ENCODE peak calls at places on chromosomes 11 and 22, in ten cellular contexts. One of them, this sample, is unnamed.

GRCh38 chr22:26450453-26451185 is 21.6 kb downstream of the ASPHD2 start:
- DNase-seq in ovary: no peak
- DNase-seq in tibial nerve: no peak
- DNase-seq in suprapubic skin: no peak
- DNase-seq in A549: no peak
- DNase-seq in stomach: no peak
- DNase-seq in transverse colon: no peak
- DNase-seq in K562: no peak
- DNase-seq in H1: no peak
- DNase-seq in SK-N-SH: peak; percentile 46
- DNase-seq in this sample: peak; percentile 36

GRCh38 chr11:75667831-75668507 is 869 bp downstream of the MAP6 start:
- DNase-seq in ovary: peak; percentile 69
- DNase-seq in tibial nerve: no peak
- DNase-seq in suprapubic skin: no peak
- DNase-seq in A549: peak; percentile 41
- DNase-seq in stomach: peak; percentile 33
- DNase-seq in transverse colon: peak; percentile 24
- DNase-seq in K562: no peak
- DNase-seq in H1: peak; percentile 84
- DNase-seq in SK-N-SH: peak; percentile 95
- DNase-seq in this sample: peak; percentile 79

GRCh38 chr11:65425105-65425970 is 2.7 kb downstream of the NEAT1 start:
- DNase-seq in ovary: no peak
- DNase-seq in tibial nerve: no peak
- DNase-seq in suprapubic skin: peak; percentile 74
- DNase-seq in A549: peak; percentile 87
- DNase-seq in stomach: peak; percentile 60
- DNase-seq in transverse colon: peak; percentile 69
- DNase-seq in K562: no peak
- DNase-seq in H1: no peak
- DNase-seq in SK-N-SH: no peak
- DNase-seq in this sample: peak; percentile 76

GRCh38 chr11:73651252-73651651 is 4.9 kb downstream of the PLEKHB1 start:
- DNase-seq in ovary: no peak
- DNase-seq in tibial nerve: no peak
- DNase-seq in suprapubic skin: no peak
- DNase-seq in A549: no peak
- DNase-seq in stomach: no peak
- DNase-seq in transverse colon: no peak
- DNase-seq in K562: no peak
- DNase-seq in H1: no peak
- DNase-seq in SK-N-SH: no peak
- DNase-seq in this sample: no peak

GRCh38 chr11:47641585-47642098 is 717 bp downstream of the MTCH2 start:
- DNase-seq in ovary: no peak
- DNase-seq in tibial nerve: no peak
- DNase-seq in suprapubic skin: peak; percentile 25
- DNase-seq in A549: no peak
- DNase-seq in stomach: no peak
- DNase-seq in transverse colon: no peak
- DNase-seq in K562: no peak
- DNase-seq in H1: no peak
- DNase-seq in SK-N-SH: peak; percentile 23
- DNase-seq in this sample: no peak

GRCh38 chr11:34633990-34634725 is 13.3 kb downstream of the EHF start:
- DNase-seq in ovary: no peak
- DNase-seq in tibial nerve: no peak
- DNase-seq in suprapubic skin: no peak
- DNase-seq in A549: peak; percentile 60
- DNase-seq in stomach: no peak
- DNase-seq in transverse colon: no peak
- DNase-seq in K562: no peak
- DNase-seq in H1: no peak
- DNase-seq in SK-N-SH: no peak
- DNase-seq in this sample: no peak

GRCh38 chr11:126431401-126432064 is 76.0 kb downstream of the ST3GAL4 start:
- DNase-seq in ovary: peak; percentile 69
- DNase-seq in tibial nerve: no peak
- DNase-seq in suprapubic skin: peak; percentile 85
- DNase-seq in A549: no peak
- DNase-seq in stomach: peak; percentile 38
- DNase-seq in transverse colon: peak; percentile 76
- DNase-seq in K562: no peak
- DNase-seq in H1: no peak
- DNase-seq in SK-N-SH: no peak
- DNase-seq in this sample: peak; percentile 84

GRCh38 chr22:24583221-24583971 is 9.5 kb downstream of the LRRC75B start:
- DNase-seq in ovary: no peak
- DNase-seq in tibial nerve: no peak
- DNase-seq in suprapubic skin: peak; percentile 67
- DNase-seq in A549: no peak
- DNase-seq in stomach: no peak
- DNase-seq in transverse colon: peak; percentile 32
- DNase-seq in K562: no peak
- DNase-seq in H1: no peak
- DNase-seq in SK-N-SH: peak; percentile 84
- DNase-seq in this sample: no peak

GRCh38 chr11:108871152-108871551 is 206.3 kb downstream of the DDX10 start:
- DNase-seq in ovary: peak; percentile 12
- DNase-seq in tibial nerve: no peak
- DNase-seq in suprapubic skin: no peak
- DNase-seq in A549: peak; percentile 57
- DNase-seq in stomach: no peak
- DNase-seq in transverse colon: no peak
- DNase-seq in K562: no peak
- DNase-seq in H1: no peak
- DNase-seq in SK-N-SH: peak; percentile 11
- DNase-seq in this sample: no peak

GRCh38 chr11:117999354-117999993 is 13.3 kb downstream of the IL10RA start:
- DNase-seq in ovary: no peak
- DNase-seq in tibial nerve: no peak
- DNase-seq in suprapubic skin: peak; percentile 53
- DNase-seq in A549: no peak
- DNase-seq in stomach: no peak
- DNase-seq in transverse colon: no peak
- DNase-seq in K562: no peak
- DNase-seq in H1: no peak
- DNase-seq in SK-N-SH: no peak
- DNase-seq in this sample: no peak

GRCh38 chr22:40042312-40042711 is 47.6 kb downstream of the FAM83F start:
- DNase-seq in ovary: no peak
- DNase-seq in tibial nerve: no peak
- DNase-seq in suprapubic skin: no peak
- DNase-seq in A549: no peak
- DNase-seq in stomach: no peak
- DNase-seq in transverse colon: no peak
- DNase-seq in K562: peak; percentile 14
- DNase-seq in H1: no peak
- DNase-seq in SK-N-SH: no peak
- DNase-seq in this sample: no peak

GRCh38 chr11:73158356-73159051 is 16.4 kb upstream of the FCHSD2 start:
- DNase-seq in ovary: no peak
- DNase-seq in tibial nerve: no peak
- DNase-seq in suprapubic skin: peak; percentile 40
- DNase-seq in A549: no peak
- DNase-seq in stomach: no peak
- DNase-seq in transverse colon: no peak
- DNase-seq in K562: no peak
- DNase-seq in H1: no peak
- DNase-seq in SK-N-SH: peak; percentile 59
- DNase-seq in this sample: peak; percentile 40

GRCh38 chr22:26713823-26714449 is 56.5 kb downstream of the MIAT start:
- DNase-seq in ovary: no peak
- DNase-seq in tibial nerve: no peak
- DNase-seq in suprapubic skin: no peak
- DNase-seq in A549: peak; percentile 23
- DNase-seq in stomach: no peak
- DNase-seq in transverse colon: no peak
- DNase-seq in K562: no peak
- DNase-seq in H1: no peak
- DNase-seq in SK-N-SH: no peak
- DNase-seq in this sample: no peak

GRCh38 chr11:44846852-44847251 is 103.8 kb downstream of the TP53I11 start:
- DNase-seq in ovary: no peak
- DNase-seq in tibial nerve: no peak
- DNase-seq in suprapubic skin: no peak
- DNase-seq in A549: no peak
- DNase-seq in stomach: no peak
- DNase-seq in transverse colon: no peak
- DNase-seq in K562: no peak
- DNase-seq in H1: no peak
- DNase-seq in SK-N-SH: no peak
- DNase-seq in this sample: no peak
- TF ChIP-seq EP300 in ovary: no peak
- TF ChIP-seq EP300 in tibial nerve: no peak
- TF ChIP-seq EP300 in suprapubic skin: no peak
- TF ChIP-seq EP300 in A549: no peak
- TF ChIP-seq EP300 in stomach: no peak
- TF ChIP-seq EP300 in transverse colon: no peak
- TF ChIP-seq EP300 in K562: no peak
- TF ChIP-seq EP300 in H1: no peak
- TF ChIP-seq EP300 in SK-N-SH: no peak
- TF ChIP-seq EP300 in this sample: no peak

GRCh38 chr11:69074786-69075185 is 26.1 kb downstream of the TPCN2 start:
- DNase-seq in ovary: peak; percentile 59
- DNase-seq in tibial nerve: no peak
- DNase-seq in suprapubic skin: no peak
- DNase-seq in A549: no peak
- DNase-seq in stomach: no peak
- DNase-seq in transverse colon: no peak
- DNase-seq in K562: no peak
- DNase-seq in H1: no peak
- DNase-seq in SK-N-SH: no peak
- DNase-seq in this sample: no peak

GRCh38 chr11:69074375-69074774 is 25.6 kb downstream of the TPCN2 start:
- DNase-seq in ovary: no peak
- DNase-seq in tibial nerve: no peak
- DNase-seq in suprapubic skin: no peak
- DNase-seq in A549: no peak
- DNase-seq in stomach: no peak
- DNase-seq in transverse colon: no peak
- DNase-seq in K562: no peak
- DNase-seq in H1: no peak
- DNase-seq in SK-N-SH: no peak
- DNase-seq in this sample: no peak

GRCh38 chr11:69073445-69073844 is 24.7 kb downstream of the TPCN2 start:
- DNase-seq in ovary: no peak
- DNase-seq in tibial nerve: no peak
- DNase-seq in suprapubic skin: no peak
- DNase-seq in A549: no peak
- DNase-seq in stomach: no peak
- DNase-seq in transverse colon: no peak
- DNase-seq in K562: no peak
- DNase-seq in H1: no peak
- DNase-seq in SK-N-SH: no peak
- DNase-seq in this sample: no peak

GRCh38 chr11:69076129-69076791 is 27.5 kb downstream of the TPCN2 start:
- DNase-seq in ovary: no peak
- DNase-seq in tibial nerve: no peak
- DNase-seq in suprapubic skin: no peak
- DNase-seq in A549: no peak
- DNase-seq in stomach: no peak
- DNase-seq in transverse colon: no peak
- DNase-seq in K562: no peak
- DNase-seq in H1: no peak
- DNase-seq in SK-N-SH: no peak
- DNase-seq in this sample: no peak

GRCh38 chr11:69075421-69076128 is 26.8 kb downstream of the TPCN2 start:
- DNase-seq in ovary: peak; percentile 97
- DNase-seq in tibial nerve: peak; percentile 90
- DNase-seq in suprapubic skin: peak; percentile 88
- DNase-seq in A549: no peak
- DNase-seq in stomach: peak; percentile 55
- DNase-seq in transverse colon: peak; percentile 79
- DNase-seq in K562: no peak
- DNase-seq in H1: no peak
- DNase-seq in SK-N-SH: no peak
- DNase-seq in this sample: peak; percentile 98
- H3K27ac ChIP-seq in ovary: peak overlapping the region; percentile 80
- H3K27ac ChIP-seq in tibial nerve: peak overlapping the region; percentile 92
- H3K27ac ChIP-seq in suprapubic skin: peak overlapping the region; percentile 46
- H3K27ac ChIP-seq in A549: no peak overlapping the region
- H3K27ac ChIP-seq in stomach: peak overlapping the region; percentile 72
- H3K27ac ChIP-seq in transverse colon: peak overlapping the region; percentile 90
- H3K27ac ChIP-seq in K562: no peak overlapping the region
- H3K27ac ChIP-seq in H1: no peak overlapping the region
- H3K27ac ChIP-seq in SK-N-SH: peak overlapping the region; percentile 33
- H3K27ac ChIP-seq in this sample: peak overlapping the region; percentile 88

GRCh38 chr22:41902016-41902415 is 12.9 kb downstream of the SHISA8 start:
- DNase-seq in ovary: no peak
- DNase-seq in tibial nerve: no peak
- DNase-seq in suprapubic skin: no peak
- DNase-seq in A549: no peak
- DNase-seq in stomach: no peak
- DNase-seq in transverse colon: no peak
- DNase-seq in K562: no peak
- DNase-seq in H1: no peak
- DNase-seq in SK-N-SH: no peak
- DNase-seq in this sample: no peak
- TF ChIP-seq EP300 in ovary: no peak
- TF ChIP-seq EP300 in tibial nerve: no peak
- TF ChIP-seq EP300 in suprapubic skin: no peak
- TF ChIP-seq EP300 in A549: no peak
- TF ChIP-seq EP300 in stomach: no peak
- TF ChIP-seq EP300 in transverse colon: no peak
- TF ChIP-seq EP300 in K562: no peak
- TF ChIP-seq EP300 in H1: no peak
- TF ChIP-seq EP300 in SK-N-SH: no peak
- TF ChIP-seq EP300 in this sample: no peak

DNA sequence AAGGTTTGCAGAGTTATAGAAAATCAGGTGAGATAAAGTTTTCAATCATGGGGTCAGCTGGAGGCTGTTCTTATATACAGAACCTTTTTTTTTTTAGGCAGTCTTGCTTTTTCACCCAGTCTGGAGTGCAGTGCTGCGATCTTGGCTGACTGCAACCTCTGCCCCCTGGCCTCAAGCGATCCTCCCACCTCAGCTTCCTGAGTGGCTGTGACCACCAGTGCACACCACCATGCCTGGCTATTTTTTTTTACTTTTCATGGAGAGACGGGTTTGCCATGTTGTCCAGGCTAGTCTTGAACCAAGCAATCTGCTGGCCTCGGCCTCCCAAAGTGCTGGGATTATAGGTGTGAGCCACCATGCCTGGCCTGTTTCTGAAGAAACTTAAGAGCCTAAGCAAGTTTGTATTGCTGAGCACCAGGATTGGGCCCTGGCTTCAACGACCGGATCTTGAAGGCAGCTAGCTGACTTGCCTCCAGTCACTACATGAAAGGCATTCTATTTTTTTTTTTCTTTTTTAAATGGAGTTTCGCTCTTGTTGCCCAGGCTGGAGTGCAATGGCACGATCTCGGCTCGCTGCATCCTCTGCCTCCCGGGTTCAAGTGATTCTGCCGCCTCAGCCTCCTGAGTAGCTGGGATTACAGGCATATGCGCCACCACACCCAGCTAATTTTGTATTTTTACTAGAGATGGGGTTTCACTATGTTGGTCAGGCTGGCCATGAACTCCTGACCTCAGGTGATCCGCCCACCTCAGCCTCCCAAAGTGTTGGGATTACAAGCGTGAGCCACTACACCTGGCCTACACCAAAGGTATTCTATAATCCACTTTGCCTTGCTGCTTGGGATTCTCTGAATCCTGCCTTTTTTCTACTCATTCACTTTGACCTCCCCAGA is 7.6 kb downstream of the XBP1 start:
- DNase-seq in ovary: no peak
- DNase-seq in tibial nerve: no peak
- DNase-seq in suprapubic skin: no peak
- DNase-seq in A549: no peak
- DNase-seq in stomach: no peak
- DNase-seq in transverse colon: no peak
- DNase-seq in K562: no peak
- DNase-seq in H1: no peak
- DNase-seq in SK-N-SH: no peak
- DNase-seq in this sample: no peak
- H3K27ac ChIP-seq in ovary: no peak overlapping the region
- H3K27ac ChIP-seq in tibial nerve: no peak overlapping the region
- H3K27ac ChIP-seq in suprapubic skin: no peak overlapping the region
- H3K27ac ChIP-seq in A549: no peak overlapping the region
- H3K27ac ChIP-seq in stomach: peak overlapping the region; percentile 27
- H3K27ac ChIP-seq in transverse colon: peak overlapping the region; percentile 67
- H3K27ac ChIP-seq in K562: peak overlapping the region; percentile 5
- H3K27ac ChIP-seq in H1: no peak overlapping the region
- H3K27ac ChIP-seq in SK-N-SH: no peak overlapping the region
- H3K27ac ChIP-seq in this sample: no peak overlapping the region